ENCODE peak calls at places on chromosome 16, in eight cellular contexts. T is ascending aorta, I is breast epithelium, Z is PC-9, K is left lung, C is uterus, H is upper lobe of left lung, R is psoas muscle. V is an unnamed sample.

GRCh38 chr16:12541672-12542071 is 262.0 kb downstream of the CPPED1 start:
- DNase-seq in T (no peak), I (no peak), Z (no peak), K (no peak), C (no peak), H (no peak), R (no peak), V (no peak)

GRCh38 chr16:12188674-12189249 is 212.2 kb downstream of the SNX29 start:
- DNase-seq in T (no peak), I (no peak), Z (peak; percentile 69), K (no peak), C (no peak), H (no peak), R (no peak), V (no peak)

GRCh38 chr16:14015948-14016347 is 55.2 kb upstream of the MRTFB start:
- DNase-seq in T (peak; percentile 80), I (no peak), Z (peak; percentile 84), K (no peak), C (peak; percentile 44), H (no peak), R (no peak), V (no peak)

GRCh38 chr16:8868272-8869211 is at the start of gene CARHSP1:
- DNase-seq in T (peak; percentile 91), I (peak; percentile 76), Z (peak; percentile 83), K (peak; percentile 91), C (peak; percentile 82), H (peak; percentile 96), R (peak; percentile 85), V (peak; percentile 73)

GRCh38 chr16:84068041-84068440 is 25.4 kb upstream of the SLC38A8 start:
- DNase-seq in T (no peak), I (no peak), Z (no peak), K (no peak), C (no peak), H (no peak), R (no peak), V (no peak)

GRCh38 chr16:73053379-73054130 is 5.6 kb upstream of the ZFHX3 start:
- DNase-seq in T (peak; percentile 80), I (no peak), Z (peak; percentile 72), K (no peak), C (no peak), H (peak; percentile 26), R (no peak), V (no peak)

GRCh38 chr16:19886061-19886792 is 1.6 kb upstream of the GPRC5B start:
- DNase-seq in T (peak; percentile 87), I (peak; percentile 78), Z (peak; percentile 64), K (peak; percentile 68), C (peak; percentile 74), H (no peak), R (peak; percentile 74), V (peak; percentile 92)

GRCh38 chr16:57156351-57156703 is 29.5 kb downstream of the PSME3IP1 start:
- DNase-seq in T (no peak), I (no peak), Z (no peak), K (no peak), C (no peak), H (no peak), R (no peak), V (no peak)

GRCh38 chr16:70706948-70707465 is 21.2 kb upstream of the MTSS2 start:
- DNase-seq in T (no peak), I (peak; percentile 75), Z (peak; percentile 91), K (no peak), C (peak; percentile 95), H (no peak), R (no peak), V (no peak)

GRCh38 chr16:64196444-64196843 is 925.4 kb downstream of the CDH11 start:
- DNase-seq in T (no peak), I (no peak), Z (no peak), K (no peak), C (no peak), H (no peak), R (no peak), V (no peak)

GRCh38 chr16:64153718-64154117 is 968.1 kb downstream of the CDH11 start:
- DNase-seq in T (no peak), I (no peak), Z (no peak), K (no peak), C (no peak), H (no peak), R (no peak), V (no peak)

GRCh38 chr16:69762843-69763556 is 868 bp downstream of the WWP2 start:
- DNase-seq in T (no peak), I (no peak), Z (no peak), K (no peak), C (no peak), H (no peak), R (no peak), V (no peak)

GRCh38 chr16:12185563-12185962 is 209.0 kb downstream of the SNX29 start:
- DNase-seq in T (no peak), I (no peak), Z (no peak), K (no peak), C (no peak), H (no peak), R (no peak), V (no peak)

GRCh38 chr16:12763517-12763916 is 40.2 kb downstream of the CPPED1 start:
- DNase-seq in T (no peak), I (no peak), Z (no peak), K (no peak), C (no peak), H (no peak), R (no peak), V (no peak)

GRCh38 chr16:22369221-22369811 is 5.1 kb downstream of the CDR2 start:
- DNase-seq in T (no peak), I (no peak), Z (no peak), K (no peak), C (no peak), H (no peak), R (no peak), V (no peak)

GRCh38 chr16:23952128-23953041 is 116.6 kb downstream of the PRKCB start:
- DNase-seq in T (no peak), I (no peak), Z (no peak), K (peak; percentile 52), C (peak; percentile 31), H (no peak), R (no peak), V (peak; percentile 27)

GRCh38 chr16:79605999-79606398 is 5.5 kb upstream of the MAF start:
- DNase-seq in T (no peak), I (no peak), Z (no peak), K (no peak), C (peak; percentile 63), H (no peak), R (no peak), V (no peak)

GRCh38 chr16:82631701-82632685 is 5.2 kb downstream of the CDH13 start:
- DNase-seq in T (peak; percentile 70), I (no peak), Z (no peak), K (no peak), C (no peak), H (no peak), R (peak; percentile 20), V (no peak)

GRCh38 chr16:28879841-28880588 is 1.7 kb downstream of the ATP2A1 start:
- DNase-seq in T (peak; percentile 91), I (peak; percentile 88), Z (peak; percentile 69), K (peak; percentile 85), C (peak; percentile 83), H (peak; percentile 97), R (peak; percentile 90), V (peak; percentile 76)
- TF ChIP-seq CTCF in T (no peak), I (peak; percentile 18), Z (no peak), K (peak; percentile 49), C (peak; percentile 19), H (peak; percentile 63), R (no peak), V (peak; percentile 22)

DNA sequence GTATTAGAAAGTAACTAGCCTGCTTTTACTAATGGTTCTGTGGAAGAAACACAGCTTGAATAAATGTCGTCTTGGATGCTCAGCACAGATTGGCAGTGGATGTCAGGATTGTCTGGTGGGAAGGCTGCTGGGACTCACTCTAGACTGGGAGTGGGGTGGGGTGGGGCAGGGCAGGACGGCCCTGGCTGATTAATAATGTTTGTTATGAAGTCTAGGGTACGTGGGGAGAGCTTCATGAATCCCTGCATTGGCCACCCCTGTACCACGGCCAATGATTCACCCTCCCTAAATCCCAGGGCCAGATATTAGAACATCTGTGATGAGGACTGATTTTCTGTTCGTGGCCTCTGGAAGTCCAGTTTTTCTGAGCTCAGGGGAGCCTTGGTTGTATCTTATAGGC is 421.0 kb downstream of the WWOX start:
- DNase-seq in T (no peak), I (no peak), Z (no peak), K (no peak), C (peak; percentile 40), H (no peak), R (no peak), V (no peak)
- H3K9me3 ChIP-seq in T (no peaks in the 10 kb centered on the region), I (no peaks in the 10 kb centered on the region), Z (no peaks in the 10 kb centered on the region), K (no peaks in the 10 kb centered on the region), C (no peaks in the 10 kb centered on the region), H (no peaks in the 10 kb centered on the region), R (no peaks in the 10 kb centered on the region), V (no peaks in the 10 kb centered on the region)

GRCh38 chr16:4338125-4338582 is 13.0 kb downstream of the PAM16 start:
- DNase-seq in T (no peak), I (no peak), Z (no peak), K (no peak), C (no peak), H (peak; percentile 75), R (no peak), V (no peak)
- TF ChIP-seq CTCF in T (no peak), I (no peak), Z (no peak), K (no peak), C (no peak), H (no peak), R (no peak), V (no peak)

GRCh38 chr16:2912330-2913199 is 834 bp downstream of the FLYWCH1 start:
- DNase-seq in T (peak; percentile 73), I (no peak), Z (no peak), K (no peak), C (no peak), H (peak; percentile 88), R (no peak), V (no peak)

GRCh38 chr16:2914233-2914632 is 2.5 kb downstream of the FLYWCH1 start:
- DNase-seq in T (no peak), I (no peak), Z (no peak), K (no peak), C (no peak), H (no peak), R (no peak), V (no peak)

GRCh38 chr16:2911580-2912329 is at the start of gene FLYWCH1:
- DNase-seq in T (peak; percentile 99), I (peak; percentile 98), Z (peak; percentile 89), K (peak; percentile 99), C (peak; percentile 98), H (peak; percentile 99), R (peak; percentile 98), V (peak; percentile 98)

GRCh38 chr16:2913603-2914002 is 1.9 kb downstream of the FLYWCH1 start:
- DNase-seq in T (no peak), I (no peak), Z (no peak), K (no peak), C (no peak), H (no peak), R (no peak), V (no peak)

DNA sequence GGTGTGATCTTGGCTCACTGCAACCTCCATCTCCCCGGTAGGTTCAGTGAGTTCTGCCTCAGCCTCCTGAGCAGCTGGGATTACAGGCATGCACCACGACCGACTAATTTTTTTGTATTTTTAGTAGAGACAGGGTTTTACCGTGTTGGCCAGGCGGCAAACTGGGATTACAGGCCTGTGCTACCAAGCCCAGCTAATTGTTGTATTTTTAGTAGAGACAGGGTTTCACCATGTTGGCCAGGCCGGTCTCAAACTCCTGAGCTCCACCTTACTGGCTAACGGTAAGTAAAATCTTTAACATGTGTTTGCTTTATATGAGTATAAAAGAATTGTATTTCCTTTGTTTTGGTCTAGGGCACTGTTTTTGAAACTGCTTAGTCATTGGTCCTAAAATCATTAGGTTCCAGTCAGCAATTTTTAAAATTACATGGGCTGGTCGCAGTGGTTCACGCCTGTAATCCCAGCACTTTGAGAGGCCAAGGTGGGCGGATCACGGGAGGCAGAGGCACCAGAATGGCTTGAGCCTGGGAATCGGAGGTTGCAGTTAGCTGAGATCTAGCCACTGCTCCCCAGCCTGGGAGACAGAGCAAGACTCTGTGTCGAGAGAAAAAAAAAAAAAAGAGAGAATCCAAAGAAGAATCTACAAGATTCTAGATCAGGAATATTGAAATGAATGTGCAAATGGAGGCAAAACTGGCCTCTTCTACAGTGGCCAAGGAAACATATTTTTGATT is 3.6 kb downstream of the FLYWCH1 start:
- DNase-seq in T (no peak), I (no peak), Z (no peak), K (no peak), C (no peak), H (no peak), R (no peak), V (no peak)
- H3K9me3 ChIP-seq in T (no peaks in the 10 kb centered on the region), I (no peaks in the 10 kb centered on the region), Z (no peaks in the 10 kb centered on the region), K (no peaks in the 10 kb centered on the region), C (no peaks in the 10 kb centered on the region), H (no peaks in the 10 kb centered on the region), R (no peaks in the 10 kb centered on the region), V (no peaks in the 10 kb centered on the region)